ENCODE peak calls at places on chromosomes 5 and 9, in eight cellular contexts. O, A, L, M, H, Q, T and N are unnamed samples. For H3K36me3 and H3K4me1, the result is how much of the 10 kb centered on the place peaks cover.

GRCh38 chr5:9852686-9853085 is 222.5 kb upstream of the TAS2R1 start:
- DNase-seq in O (peak), A (no peak), L (no peak), M (no peak), H (no peak), Q (no peak), T (no peak), N (no peak)

GRCh38 chr5:124702442-124703024 is 43.9 kb downstream of the ZNF608 start:
- DNase-seq in O (no peak), A (no peak), L (no peak), M (peak), H (no peak), Q (no peak), T (no peak), N (peak)

GRCh38 chr5:43042626-43043399 is 2.7 kb upstream of the ANXA2R start:
- DNase-seq in O (peak), A (peak), L (no peak), M (peak), H (peak), Q (peak), T (peak), N (peak)

GRCh38 chr5:135473956-135474670 is 22.0 kb upstream of the TIFAB start:
- DNase-seq in O (no peak), A (no peak), L (no peak), M (no peak), H (no peak), Q (no peak), T (no peak), N (no peak)

GRCh38 chr5:20575515-20575914 is 587.5 kb upstream of the CDH18 start:
- DNase-seq in O (no peak), A (no peak), L (no peak), M (no peak), H (no peak), Q (no peak), T (no peak), N (no peak)

GRCh38 chr5:154868702-154869101 is 10.3 kb downstream of the CNOT8 start:
- DNase-seq in O (peak), A (no peak), L (no peak), M (peak), H (no peak), Q (no peak), T (no peak), N (no peak)

GRCh38 chr5:23631283-23632045 is 124.1 kb downstream of the PRDM9 start:
- DNase-seq in O (peak), A (no peak), L (no peak), M (no peak), H (no peak), Q (no peak), T (no peak), N (no peak)

GRCh38 chr9:17519761-17520160 is 59.1 kb upstream of the SH3GL2 start:
- DNase-seq in O (peak), A (no peak), L (no peak), M (no peak), H (no peak), Q (no peak), T (no peak), N (no peak)

GRCh38 chr5:31408814-31409213 is 123.1 kb downstream of the DROSHA start:
- DNase-seq in O (peak), A (no peak), L (no peak), M (no peak), H (no peak), Q (no peak), T (no peak), N (no peak)

GRCh38 chr9:88005146-88005750 is 30.9 kb upstream of the CDK20 start:
- DNase-seq in O (peak), A (no peak), L (no peak), M (no peak), H (no peak), Q (no peak), T (no peak), N (no peak)

GRCh38 chr9:13717356-13718057 is 438.0 kb upstream of the MPDZ start:
- DNase-seq in O (peak), A (no peak), L (no peak), M (no peak), H (no peak), Q (no peak), T (no peak), N (no peak)

GRCh38 chr9:73151653-73152382 is at the start of gene ANXA1:
- DNase-seq in O (peak), A (peak), L (no peak), M (no peak), H (no peak), Q (no peak), T (peak), N (peak)

GRCh38 chr5:43141211-43141610 is 20.5 kb downstream of the ZNF131 start:
- DNase-seq in O (no peak), A (no peak), L (no peak), M (no peak), H (no peak), Q (no peak), T (no peak), N (no peak)

DNA sequence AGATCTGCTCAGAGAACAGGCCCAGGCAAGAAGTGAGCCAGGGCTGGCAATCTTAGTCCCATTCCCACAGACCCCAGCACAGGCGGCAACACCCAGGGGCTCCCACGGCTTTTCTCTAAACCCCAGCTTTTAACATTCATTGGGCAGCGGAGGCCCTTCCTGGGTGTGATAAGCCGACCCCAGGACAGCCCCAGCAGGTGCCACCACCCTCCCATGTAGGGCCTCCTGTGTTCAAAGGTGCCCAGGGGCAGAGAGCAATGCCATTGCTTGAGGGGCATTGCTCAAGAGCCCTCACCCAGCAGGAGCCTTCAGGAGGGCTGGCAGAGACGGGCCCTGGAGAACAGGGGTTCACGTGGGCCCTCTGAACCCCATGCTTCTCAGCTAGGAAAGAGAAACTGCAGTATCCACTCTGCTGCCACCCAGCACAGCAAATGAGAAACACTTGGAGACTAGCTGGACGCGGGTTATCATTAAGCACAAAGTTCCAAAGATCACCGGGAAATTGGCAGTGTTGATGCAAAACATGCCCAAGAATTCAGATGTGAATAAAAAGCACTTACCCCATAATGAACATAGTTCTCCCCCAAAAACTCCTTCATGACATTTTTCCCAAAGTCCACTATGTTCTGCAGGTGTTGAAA is 13.9 kb downstream of the IPPK start:
- DNase-seq in O (no peak), A (no peak), L (no peak), M (no peak), H (no peak), Q (no peak), T (no peak), N (no peak)
- H3K36me3 ChIP-seq in O (under half), A (under half), L (under half), M (half or more), H (under half), Q (under half), T (under half), N (under half)

GRCh38 chr9:123266655-123267421 is 1.5 kb downstream of the STRBP start:
- DNase-seq in O (no peak), A (no peak), L (no peak), M (no peak), H (no peak), Q (no peak), T (no peak), N (no peak)
- H3K4me3 ChIP-seq in O (peak), A (no peak), L (peak), M (peak), H (peak), Q (no peak), T (peak), N (peak)

DNA sequence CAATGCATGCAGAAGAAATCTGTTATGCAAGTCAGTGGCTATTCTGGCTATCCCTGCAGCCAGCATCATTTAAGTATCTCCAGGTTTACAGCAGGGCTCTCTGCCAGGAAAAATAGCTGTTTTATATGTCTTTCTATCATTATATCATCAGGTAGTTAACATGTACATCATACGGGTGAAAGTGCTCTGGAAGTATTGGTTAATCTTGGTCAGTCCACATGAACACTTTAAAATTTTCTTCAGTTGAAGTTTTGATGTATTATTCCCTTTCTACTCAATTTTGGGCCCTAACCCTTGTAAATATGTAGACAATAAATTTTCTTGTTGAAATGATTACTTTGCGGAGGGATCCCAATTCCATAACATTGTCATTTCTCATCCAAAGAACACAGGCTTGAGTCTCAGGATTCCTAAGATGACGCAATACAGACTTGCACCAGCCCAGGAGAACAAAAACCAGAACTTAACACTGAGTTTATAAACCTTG is 67.5 kb downstream of the SEMA6A start:
- DNase-seq in O (no peak), A (no peak), L (no peak), M (no peak), H (no peak), Q (no peak), T (no peak), N (no peak)
- H3K4me1 ChIP-seq in O (under half), A (under half), L (under half), M (under half), H (under half), Q (under half), T (under half), N (under half)

GRCh38 chr9:127682351-127683136 is 24.2 kb upstream of the CFAP157 start:
- DNase-seq in O (peak), A (no peak), L (no peak), M (no peak), H (no peak), Q (no peak), T (no peak), N (no peak)
- H3K36me3 ChIP-seq in O (under half), A (under half), L (under half), M (under half), H (under half), Q (under half), T (under half), N (under half)